ENCODE peak calls at places on chromosomes 6 and 20, in seven cellular contexts. One of them, this sample, is unnamed.

GRCh38 chr6:13417431-13417830 is 70.0 kb downstream of the GFOD1 start:
- DNase-seq in KBM-7: no peak
- DNase-seq in AG10803: no peak
- DNase-seq in NCI-H1417: no peak
- DNase-seq in amygdala: no peak
- DNase-seq in GM23248: no peak
- DNase-seq in foreskin fibroblast: no peak
- DNase-seq in this sample: no peak

GRCh38 chr6:122652431-122652830 is 42.2 kb downstream of the PKIB start:
- DNase-seq in foreskin fibroblast: no peak
- DNase-seq in AG10803: no peak
- DNase-seq in KBM-7: no peak
- DNase-seq in GM23248: no peak
- DNase-seq in NCI-H1417: no peak
- DNase-seq in amygdala: no peak
- DNase-seq in this sample: no peak

GRCh38 chr6:149855040-149855654 is 9.0 kb downstream of the LRP11 start:
- DNase-seq in AG10803: peak
- DNase-seq in amygdala: no peak
- DNase-seq in foreskin fibroblast: peak
- DNase-seq in NCI-H1417: no peak
- DNase-seq in KBM-7: no peak
- DNase-seq in GM23248: peak
- DNase-seq in this sample: no peak

GRCh38 chr20:10322073-10323012 is 103.7 kb downstream of the SNAP25 start:
- DNase-seq in amygdala: no peak
- DNase-seq in NCI-H1417: peak
- DNase-seq in GM23248: peak
- DNase-seq in KBM-7: no peak
- DNase-seq in foreskin fibroblast: no peak
- DNase-seq in AG10803: no peak
- DNase-seq in this sample: no peak

GRCh38 chr6:72464246-72464645 is 157.6 kb upstream of the KCNQ5 start:
- DNase-seq in KBM-7: no peak
- DNase-seq in NCI-H1417: no peak
- DNase-seq in AG10803: peak
- DNase-seq in GM23248: peak
- DNase-seq in foreskin fibroblast: no peak
- DNase-seq in amygdala: no peak
- DNase-seq in this sample: no peak

GRCh38 chr6:137637161-137637560 is 143.0 kb upstream of the OLIG3 start:
- DNase-seq in KBM-7: peak
- DNase-seq in AG10803: peak
- DNase-seq in foreskin fibroblast: peak
- DNase-seq in amygdala: no peak
- DNase-seq in NCI-H1417: no peak
- DNase-seq in GM23248: peak
- DNase-seq in this sample: no peak

GRCh38 chr6:36955136-36955535 is 598 bp downstream of the PI16 start:
- DNase-seq in GM23248: no peak
- DNase-seq in AG10803: no peak
- DNase-seq in NCI-H1417: no peak
- DNase-seq in KBM-7: no peak
- DNase-seq in foreskin fibroblast: no peak
- DNase-seq in amygdala: no peak
- DNase-seq in this sample: no peak

GRCh38 chr6:35728663-35729348 is 8.0 kb upstream of the ARMC12 start:
- DNase-seq in amygdala: no peak
- DNase-seq in foreskin fibroblast: no peak
- DNase-seq in GM23248: no peak
- DNase-seq in NCI-H1417: no peak
- DNase-seq in KBM-7: no peak
- DNase-seq in AG10803: no peak
- DNase-seq in this sample: no peak

GRCh38 chr6:125793863-125794262 is 3.1 kb downstream of the NCOA7 start:
- DNase-seq in foreskin fibroblast: no peak
- DNase-seq in KBM-7: no peak
- DNase-seq in GM23248: peak
- DNase-seq in NCI-H1417: no peak
- DNase-seq in AG10803: no peak
- DNase-seq in amygdala: no peak
- DNase-seq in this sample: no peak

GRCh38 chr20:475463-476357 is 13.4 kb upstream of the TBC1D20 start:
- DNase-seq in AG10803: peak
- DNase-seq in NCI-H1417: no peak
- DNase-seq in KBM-7: no peak
- DNase-seq in foreskin fibroblast: no peak
- DNase-seq in GM23248: peak
- DNase-seq in amygdala: no peak
- DNase-seq in this sample: no peak

GRCh38 chr20:64121586-64121985 is 14.2 kb upstream of the NPBWR2 start:
- DNase-seq in KBM-7: no peak
- DNase-seq in AG10803: no peak
- DNase-seq in GM23248: no peak
- DNase-seq in foreskin fibroblast: no peak
- DNase-seq in amygdala: no peak
- DNase-seq in NCI-H1417: no peak
- DNase-seq in this sample: no peak

GRCh38 chr20:63733579-63734081 is 2.8 kb upstream of the LIME1 start:
- DNase-seq in NCI-H1417: no peak
- DNase-seq in GM23248: no peak
- DNase-seq in foreskin fibroblast: no peak
- DNase-seq in amygdala: no peak
- DNase-seq in AG10803: no peak
- DNase-seq in KBM-7: no peak
- DNase-seq in this sample: no peak

GRCh38 chr6:53862517-53863457 is 68.0 kb downstream of the LRRC1 start:
- DNase-seq in KBM-7: no peak
- DNase-seq in AG10803: peak
- DNase-seq in amygdala: no peak
- DNase-seq in GM23248: peak
- DNase-seq in NCI-H1417: no peak
- DNase-seq in foreskin fibroblast: peak
- DNase-seq in this sample: no peak

GRCh38 chr6:127186889-127187288 is 68.4 kb downstream of the RSPO3 start:
- DNase-seq in NCI-H1417: no peak
- DNase-seq in foreskin fibroblast: no peak
- DNase-seq in AG10803: no peak
- DNase-seq in amygdala: no peak
- DNase-seq in KBM-7: peak
- DNase-seq in GM23248: peak
- DNase-seq in this sample: peak

GRCh38 chr20:38224534-38224933 is 36.0 kb downstream of the KIAA1755 start:
- DNase-seq in GM23248: no peak
- DNase-seq in amygdala: no peak
- DNase-seq in KBM-7: no peak
- DNase-seq in AG10803: no peak
- DNase-seq in foreskin fibroblast: no peak
- DNase-seq in NCI-H1417: no peak
- DNase-seq in this sample: no peak

GRCh38 chr6:47111685-47112084 is 69.6 kb upstream of the ADGRF1 start:
- DNase-seq in NCI-H1417: no peak
- DNase-seq in KBM-7: no peak
- DNase-seq in AG10803: peak
- DNase-seq in GM23248: no peak
- DNase-seq in amygdala: no peak
- DNase-seq in foreskin fibroblast: no peak
- DNase-seq in this sample: peak